ENCODE peak calls at places on chromosomes 5 and 9, in ten cellular contexts. One of them, this sample, is unnamed.

GRCh38 chr5:79109527-79110492 is 1.8 kb upstream of the BHMT start:
- DNase-seq in HepG2: peak; percentile 28
- DNase-seq in ovary: no peak
- DNase-seq in NCI-H2107: no peak
- DNase-seq in NAMALWA: peak; percentile 18
- DNase-seq in hepatocyte: peak; percentile 34
- DNase-seq in bronchial epithelial cell: no peak
- DNase-seq in T-cell: no peak
- DNase-seq in chondrocyte: no peak
- DNase-seq in left lung: no peak
- DNase-seq in this sample: peak; percentile 30

GRCh38 chr5:31075981-31076380 is 117.5 kb upstream of the CDH6 start:
- DNase-seq in bronchial epithelial cell: no peak
- DNase-seq in T-cell: no peak
- DNase-seq in ovary: no peak
- DNase-seq in HepG2: no peak
- DNase-seq in left lung: no peak
- DNase-seq in hepatocyte: no peak
- DNase-seq in chondrocyte: no peak
- DNase-seq in NCI-H2107: no peak
- DNase-seq in NAMALWA: no peak
- DNase-seq in this sample: no peak

GRCh38 chr5:143051244-143052058 is 281.3 kb downstream of the ARHGAP26 start:
- DNase-seq in ovary: peak; percentile 15
- DNase-seq in chondrocyte: no peak
- DNase-seq in NCI-H2107: peak; percentile 46
- DNase-seq in bronchial epithelial cell: peak; percentile 79
- DNase-seq in left lung: no peak
- DNase-seq in NAMALWA: no peak
- DNase-seq in T-cell: no peak
- DNase-seq in HepG2: peak; percentile 78
- DNase-seq in hepatocyte: peak; percentile 65
- DNase-seq in this sample: peak; percentile 92

GRCh38 chr5:167051369-167051768 is 1240.1 kb upstream of the WWC1 start:
- DNase-seq in bronchial epithelial cell: no peak
- DNase-seq in HepG2: no peak
- DNase-seq in left lung: no peak
- DNase-seq in hepatocyte: no peak
- DNase-seq in T-cell: no peak
- DNase-seq in ovary: no peak
- DNase-seq in NAMALWA: no peak
- DNase-seq in chondrocyte: no peak
- DNase-seq in NCI-H2107: no peak
- DNase-seq in this sample: no peak

GRCh38 chr5:137071941-137072340 is 427.2 kb downstream of the SPOCK1 start:
- DNase-seq in T-cell: no peak
- DNase-seq in chondrocyte: no peak
- DNase-seq in hepatocyte: no peak
- DNase-seq in ovary: no peak
- DNase-seq in NAMALWA: no peak
- DNase-seq in left lung: no peak
- DNase-seq in HepG2: no peak
- DNase-seq in bronchial epithelial cell: no peak
- DNase-seq in NCI-H2107: no peak
- DNase-seq in this sample: no peak

GRCh38 chr9:105054488-105054887 is 126.5 kb upstream of the ABCA1 start:
- DNase-seq in bronchial epithelial cell: peak; percentile 85
- DNase-seq in T-cell: no peak
- DNase-seq in NAMALWA: no peak
- DNase-seq in hepatocyte: peak; percentile 49
- DNase-seq in HepG2: peak; percentile 60
- DNase-seq in NCI-H2107: no peak
- DNase-seq in left lung: no peak
- DNase-seq in ovary: no peak
- DNase-seq in chondrocyte: no peak
- DNase-seq in this sample: no peak

GRCh38 chr5:142969186-142969585 is 199.0 kb downstream of the ARHGAP26 start:
- DNase-seq in T-cell: no peak
- DNase-seq in left lung: no peak
- DNase-seq in NAMALWA: no peak
- DNase-seq in chondrocyte: no peak
- DNase-seq in NCI-H2107: no peak
- DNase-seq in HepG2: no peak
- DNase-seq in ovary: no peak
- DNase-seq in bronchial epithelial cell: no peak
- DNase-seq in hepatocyte: no peak
- DNase-seq in this sample: no peak

GRCh38 chr5:133404724-133405123 is 207.6 kb downstream of the FSTL4 start:
- DNase-seq in NAMALWA: no peak
- DNase-seq in ovary: no peak
- DNase-seq in HepG2: no peak
- DNase-seq in T-cell: no peak
- DNase-seq in NCI-H2107: no peak
- DNase-seq in hepatocyte: no peak
- DNase-seq in chondrocyte: no peak
- DNase-seq in bronchial epithelial cell: peak; percentile 35
- DNase-seq in left lung: no peak
- DNase-seq in this sample: peak; percentile 64

GRCh38 chr5:26894719-26895263 is 143.6 kb downstream of the CDH9 start:
- DNase-seq in bronchial epithelial cell: peak; percentile 6
- DNase-seq in left lung: no peak
- DNase-seq in NCI-H2107: no peak
- DNase-seq in HepG2: no peak
- DNase-seq in hepatocyte: no peak
- DNase-seq in T-cell: no peak
- DNase-seq in ovary: no peak
- DNase-seq in chondrocyte: no peak
- DNase-seq in NAMALWA: no peak
- DNase-seq in this sample: no peak

GRCh38 chr9:95133351-95133724 is 184.2 kb downstream of the FANCC start:
- DNase-seq in ovary: no peak
- DNase-seq in NCI-H2107: no peak
- DNase-seq in NAMALWA: no peak
- DNase-seq in left lung: no peak
- DNase-seq in bronchial epithelial cell: no peak
- DNase-seq in hepatocyte: no peak
- DNase-seq in T-cell: no peak
- DNase-seq in HepG2: no peak
- DNase-seq in chondrocyte: no peak
- DNase-seq in this sample: no peak

GRCh38 chr5:17203329-17204132 is 13.9 kb upstream of the BASP1 start:
- DNase-seq in NAMALWA: peak; percentile 80
- DNase-seq in NCI-H2107: no peak
- DNase-seq in chondrocyte: no peak
- DNase-seq in ovary: peak; percentile 19
- DNase-seq in HepG2: peak; percentile 41
- DNase-seq in hepatocyte: peak; percentile 70
- DNase-seq in bronchial epithelial cell: peak; percentile 81
- DNase-seq in left lung: no peak
- DNase-seq in T-cell: no peak
- DNase-seq in this sample: peak; percentile 72

GRCh38 chr5:14145356-14146334 is 2.5 kb downstream of the TRIO start:
- DNase-seq in HepG2: no peak
- DNase-seq in left lung: no peak
- DNase-seq in bronchial epithelial cell: no peak
- DNase-seq in NCI-H2107: no peak
- DNase-seq in ovary: no peak
- DNase-seq in chondrocyte: no peak
- DNase-seq in NAMALWA: no peak
- DNase-seq in hepatocyte: no peak
- DNase-seq in T-cell: no peak
- DNase-seq in this sample: no peak

GRCh38 chr5:141740885-141741284 is 58.9 kb upstream of the ARAP3 start:
- DNase-seq in left lung: no peak
- DNase-seq in chondrocyte: no peak
- DNase-seq in HepG2: no peak
- DNase-seq in NCI-H2107: no peak
- DNase-seq in ovary: no peak
- DNase-seq in NAMALWA: no peak
- DNase-seq in hepatocyte: no peak
- DNase-seq in bronchial epithelial cell: no peak
- DNase-seq in T-cell: no peak
- DNase-seq in this sample: no peak

GRCh38 chr9:74078647-74079046 is 418.5 kb upstream of the RORB start:
- DNase-seq in bronchial epithelial cell: peak; percentile 51
- DNase-seq in NAMALWA: no peak
- DNase-seq in NCI-H2107: no peak
- DNase-seq in hepatocyte: no peak
- DNase-seq in left lung: no peak
- DNase-seq in T-cell: no peak
- DNase-seq in chondrocyte: no peak
- DNase-seq in HepG2: no peak
- DNase-seq in ovary: no peak
- DNase-seq in this sample: no peak

GRCh38 chr5:3382151-3382550 is 213.5 kb upstream of the IRX1 start:
- DNase-seq in HepG2: no peak
- DNase-seq in ovary: no peak
- DNase-seq in T-cell: no peak
- DNase-seq in hepatocyte: no peak
- DNase-seq in chondrocyte: no peak
- DNase-seq in left lung: no peak
- DNase-seq in bronchial epithelial cell: no peak
- DNase-seq in NAMALWA: no peak
- DNase-seq in NCI-H2107: no peak
- DNase-seq in this sample: no peak

GRCh38 chr9:110048976-110049698 is 158.8 kb downstream of the C9orf152 start:
- DNase-seq in HepG2: no peak
- DNase-seq in left lung: peak; percentile 38
- DNase-seq in chondrocyte: peak; percentile 87
- DNase-seq in bronchial epithelial cell: peak; percentile 29
- DNase-seq in T-cell: no peak
- DNase-seq in ovary: no peak
- DNase-seq in NCI-H2107: no peak
- DNase-seq in hepatocyte: peak; percentile 36
- DNase-seq in NAMALWA: peak; percentile 50
- DNase-seq in this sample: peak; percentile 54

GRCh38 chr9:93916358-93916757 is 38.8 kb downstream of the BARX1 start:
- DNase-seq in left lung: no peak
- DNase-seq in bronchial epithelial cell: no peak
- DNase-seq in NAMALWA: no peak
- DNase-seq in hepatocyte: no peak
- DNase-seq in NCI-H2107: no peak
- DNase-seq in chondrocyte: no peak
- DNase-seq in T-cell: no peak
- DNase-seq in HepG2: no peak
- DNase-seq in ovary: no peak
- DNase-seq in this sample: peak; percentile 14

GRCh38 chr9:2120926-2121689 is 106.0 kb downstream of the SMARCA2 start:
- DNase-seq in left lung: no peak
- DNase-seq in NCI-H2107: no peak
- DNase-seq in ovary: peak; percentile 25
- DNase-seq in bronchial epithelial cell: peak; percentile 63
- DNase-seq in NAMALWA: no peak
- DNase-seq in hepatocyte: no peak
- DNase-seq in chondrocyte: no peak
- DNase-seq in T-cell: no peak
- DNase-seq in HepG2: no peak
- DNase-seq in this sample: no peak

GRCh38 chr9:71896762-71897161 is 14.2 kb downstream of the ABHD17B start:
- DNase-seq in NCI-H2107: no peak
- DNase-seq in ovary: no peak
- DNase-seq in left lung: no peak
- DNase-seq in HepG2: no peak
- DNase-seq in bronchial epithelial cell: no peak
- DNase-seq in hepatocyte: no peak
- DNase-seq in chondrocyte: no peak
- DNase-seq in T-cell: no peak
- DNase-seq in NAMALWA: peak; percentile 39
- DNase-seq in this sample: peak; percentile 50

GRCh38 chr5:61167382-61167781 is 5.1 kb upstream of the SMIM15 start:
- DNase-seq in HepG2: no peak
- DNase-seq in chondrocyte: no peak
- DNase-seq in ovary: no peak
- DNase-seq in NAMALWA: no peak
- DNase-seq in T-cell: no peak
- DNase-seq in left lung: no peak
- DNase-seq in NCI-H2107: no peak
- DNase-seq in bronchial epithelial cell: peak; percentile 37
- DNase-seq in hepatocyte: peak; percentile 44
- DNase-seq in this sample: peak; percentile 17

GRCh38 chr9:38216572-38216971 is 147.5 kb upstream of the SHB start:
- DNase-seq in HepG2: no peak
- DNase-seq in bronchial epithelial cell: no peak
- DNase-seq in left lung: no peak
- DNase-seq in NCI-H2107: no peak
- DNase-seq in ovary: no peak
- DNase-seq in hepatocyte: no peak
- DNase-seq in T-cell: no peak
- DNase-seq in chondrocyte: no peak
- DNase-seq in NAMALWA: no peak
- DNase-seq in this sample: no peak

GRCh38 chr5:139392678-139393496 is 2.0 kb downstream of the PROB1 start:
- DNase-seq in NCI-H2107: no peak
- DNase-seq in bronchial epithelial cell: peak; percentile 54
- DNase-seq in ovary: no peak
- DNase-seq in hepatocyte: peak; percentile 80
- DNase-seq in T-cell: peak; percentile 56
- DNase-seq in left lung: peak; percentile 67
- DNase-seq in NAMALWA: peak; percentile 92
- DNase-seq in HepG2: no peak
- DNase-seq in chondrocyte: peak; percentile 92
- DNase-seq in this sample: peak; percentile 96

GRCh38 chr9:95143591-95144561 is 173.6 kb downstream of the FANCC start:
- DNase-seq in T-cell: no peak
- DNase-seq in left lung: peak; percentile 83
- DNase-seq in hepatocyte: peak; percentile 71
- DNase-seq in ovary: peak; percentile 80
- DNase-seq in bronchial epithelial cell: no peak
- DNase-seq in chondrocyte: no peak
- DNase-seq in HepG2: peak; percentile 62
- DNase-seq in NCI-H2107: no peak
- DNase-seq in NAMALWA: no peak
- DNase-seq in this sample: no peak

GRCh38 chr5:42944989-42945388 is 95.1 kb downstream of the ANXA2R start:
- DNase-seq in left lung: no peak
- DNase-seq in T-cell: no peak
- DNase-seq in chondrocyte: no peak
- DNase-seq in NCI-H2107: no peak
- DNase-seq in bronchial epithelial cell: peak; percentile 86
- DNase-seq in hepatocyte: peak; percentile 54
- DNase-seq in ovary: no peak
- DNase-seq in NAMALWA: no peak
- DNase-seq in HepG2: no peak
- DNase-seq in this sample: peak; percentile 50

GRCh38 chr9:36163049-36163839 is 5.9 kb upstream of the CCIN start:
- DNase-seq in NAMALWA: no peak
- DNase-seq in ovary: peak; percentile 97
- DNase-seq in hepatocyte: peak; percentile 86
- DNase-seq in bronchial epithelial cell: no peak
- DNase-seq in HepG2: peak; percentile 54
- DNase-seq in NCI-H2107: no peak
- DNase-seq in chondrocyte: peak; percentile 95
- DNase-seq in left lung: peak; percentile 58
- DNase-seq in T-cell: no peak
- DNase-seq in this sample: no peak

GRCh38 chr5:34026089-34026761 is 16.8 kb downstream of the C1QTNF3 start:
- DNase-seq in ovary: no peak
- DNase-seq in chondrocyte: no peak
- DNase-seq in left lung: no peak
- DNase-seq in T-cell: no peak
- DNase-seq in HepG2: no peak
- DNase-seq in NAMALWA: no peak
- DNase-seq in hepatocyte: no peak
- DNase-seq in bronchial epithelial cell: no peak
- DNase-seq in NCI-H2107: no peak
- DNase-seq in this sample: no peak

GRCh38 chr9:124311283-124311682 is 53.5 kb downstream of the NEK6 start:
- DNase-seq in HepG2: no peak
- DNase-seq in NAMALWA: no peak
- DNase-seq in left lung: no peak
- DNase-seq in bronchial epithelial cell: no peak
- DNase-seq in NCI-H2107: no peak
- DNase-seq in chondrocyte: no peak
- DNase-seq in T-cell: no peak
- DNase-seq in hepatocyte: no peak
- DNase-seq in ovary: no peak
- DNase-seq in this sample: no peak

GRCh38 chr9:99103909-99104458 is 929 bp upstream of the TGFBR1 start:
- DNase-seq in NCI-H2107: no peak
- DNase-seq in HepG2: no peak
- DNase-seq in bronchial epithelial cell: peak; percentile 68
- DNase-seq in left lung: no peak
- DNase-seq in chondrocyte: no peak
- DNase-seq in hepatocyte: peak; percentile 27
- DNase-seq in NAMALWA: no peak
- DNase-seq in ovary: peak; percentile 12
- DNase-seq in T-cell: no peak
- DNase-seq in this sample: no peak